ENCODE peak calls at places on chromosome 22, in six cellular contexts. C, R, Z, O, W and Q are unnamed samples.

GRCh38 chr22:43013355-43014061 is 1.4 kb downstream of the PACSIN2 start:
- DNase-seq in C (no peak), R (no peak), Z (no peak), O (no peak), W (no peak), Q (no peak)

GRCh38 chr22:19719055-19719482 is 4.3 kb upstream of the GP1BB start:
- DNase-seq in C (no peak), R (no peak), Z (no peak), O (no peak), W (no peak), Q (no peak)

GRCh38 chr22:25388866-25389540 is 169.6 kb downstream of the CRYBB2 start:
- DNase-seq in C (no peak), R (no peak), Z (no peak), O (no peak), W (no peak), Q (no peak)

GRCh38 chr22:37741312-37741795 is 44.5 kb downstream of the TRIOBP start:
- DNase-seq in C (peak), R (peak), Z (no peak), O (no peak), W (peak), Q (peak)

GRCh38 chr22:30267382-30268302 is 991 bp upstream of the OSM start:
- DNase-seq in C (no peak), R (no peak), Z (peak), O (no peak), W (no peak), Q (no peak)

GRCh38 chr22:37661160-37661924 is 2.8 kb downstream of the PDXP start:
- DNase-seq in C (peak), R (peak), Z (no peak), O (no peak), W (peak), Q (peak)

GRCh38 chr22:41656515-41656914 is 32.2 kb downstream of the SNU13 start:
- DNase-seq in C (no peak), R (no peak), Z (no peak), O (no peak), W (no peak), Q (no peak)

GRCh38 chr22:43838571-43839307 is 23.6 kb downstream of the SULT4A1 start:
- DNase-seq in C (no peak), R (no peak), Z (no peak), O (no peak), W (no peak), Q (no peak)

GRCh38 chr22:33477131-33478111 is 419.2 kb upstream of the SYN3 start:
- DNase-seq in C (no peak), R (no peak), Z (no peak), O (no peak), W (no peak), Q (no peak)

GRCh38 chr22:28843633-28844032 is 39.7 kb upstream of the ZNRF3 start:
- DNase-seq in C (no peak), R (no peak), Z (no peak), O (no peak), W (no peak), Q (no peak)